ENCODE peak calls at places on chromosome X, in four cellular contexts. One of them, this sample, is unnamed.
A peak's percentile ranks its signal among the peaks of the same experiment; 100 is the strongest.

GRCh38 chrX:20060961-20061868 is 55.5 kb downstream of the MAP7D2 start:
- DNase-seq in GM12878: peak; percentile 53
- DNase-seq in K562: no peak
- DNase-seq in HepG2: no peak
- DNase-seq in this sample: no peak

GRCh38 chrX:38882894-38883620 is 81.8 kb downstream of the MID1IP1 start:
- DNase-seq in GM12878: no peak
- DNase-seq in K562: no peak
- DNase-seq in HepG2: no peak
- DNase-seq in this sample: no peak

GRCh38 chrX:77442728-77443127 is 4.5 kb upstream of the FGF16 start:
- DNase-seq in GM12878: no peak
- DNase-seq in K562: no peak
- DNase-seq in HepG2: peak; percentile 1
- DNase-seq in this sample: no peak

GRCh38 chrX:103276581-103277002 is at the start of gene TCEAL5:
- DNase-seq in GM12878: no peak
- DNase-seq in K562: no peak
- DNase-seq in HepG2: no peak
- DNase-seq in this sample: no peak

GRCh38 chrX:97295954-97296353 is 412.2 kb downstream of the RPA4 start:
- DNase-seq in GM12878: no peak
- DNase-seq in K562: no peak
- DNase-seq in HepG2: no peak
- DNase-seq in this sample: no peak

GRCh38 chrX:132592880-132593279 is 104.0 kb upstream of the MBNL3 start:
- DNase-seq in GM12878: no peak
- DNase-seq in K562: no peak
- DNase-seq in HepG2: peak; percentile 39
- DNase-seq in this sample: peak; percentile 39

GRCh38 chrX:50430917-50431316 is 39.7 kb downstream of the DGKK start:
- DNase-seq in GM12878: no peak
- DNase-seq in K562: no peak
- DNase-seq in HepG2: peak; percentile 41
- DNase-seq in this sample: no peak

GRCh38 chrX:18422325-18422724 is 3.1 kb upstream of the CDKL5 start:
- DNase-seq in GM12878: no peak
- DNase-seq in K562: no peak
- DNase-seq in HepG2: no peak
- DNase-seq in this sample: no peak

GRCh38 chrX:34406580-34406979 is 250.5 kb downstream of the TMEM47 start:
- DNase-seq in GM12878: no peak
- DNase-seq in K562: no peak
- DNase-seq in HepG2: no peak
- DNase-seq in this sample: no peak

GRCh38 chrX:139890991-139891700 is 41.7 kb downstream of the ATP11C start:
- DNase-seq in GM12878: no peak
- DNase-seq in K562: peak; percentile 44
- DNase-seq in HepG2: no peak
- DNase-seq in this sample: no peak

GRCh38 chrX:119238557-119238956 is 2.5 kb downstream of the PGRMC1 start:
- DNase-seq in GM12878: no peak
- DNase-seq in K562: peak; percentile 31
- DNase-seq in HepG2: no peak
- DNase-seq in this sample: no peak

GRCh38 chrX:70025464-70025863 is 24.3 kb downstream of the AWAT2 start:
- DNase-seq in GM12878: no peak
- DNase-seq in K562: no peak
- DNase-seq in HepG2: no peak
- DNase-seq in this sample: no peak

DNA sequence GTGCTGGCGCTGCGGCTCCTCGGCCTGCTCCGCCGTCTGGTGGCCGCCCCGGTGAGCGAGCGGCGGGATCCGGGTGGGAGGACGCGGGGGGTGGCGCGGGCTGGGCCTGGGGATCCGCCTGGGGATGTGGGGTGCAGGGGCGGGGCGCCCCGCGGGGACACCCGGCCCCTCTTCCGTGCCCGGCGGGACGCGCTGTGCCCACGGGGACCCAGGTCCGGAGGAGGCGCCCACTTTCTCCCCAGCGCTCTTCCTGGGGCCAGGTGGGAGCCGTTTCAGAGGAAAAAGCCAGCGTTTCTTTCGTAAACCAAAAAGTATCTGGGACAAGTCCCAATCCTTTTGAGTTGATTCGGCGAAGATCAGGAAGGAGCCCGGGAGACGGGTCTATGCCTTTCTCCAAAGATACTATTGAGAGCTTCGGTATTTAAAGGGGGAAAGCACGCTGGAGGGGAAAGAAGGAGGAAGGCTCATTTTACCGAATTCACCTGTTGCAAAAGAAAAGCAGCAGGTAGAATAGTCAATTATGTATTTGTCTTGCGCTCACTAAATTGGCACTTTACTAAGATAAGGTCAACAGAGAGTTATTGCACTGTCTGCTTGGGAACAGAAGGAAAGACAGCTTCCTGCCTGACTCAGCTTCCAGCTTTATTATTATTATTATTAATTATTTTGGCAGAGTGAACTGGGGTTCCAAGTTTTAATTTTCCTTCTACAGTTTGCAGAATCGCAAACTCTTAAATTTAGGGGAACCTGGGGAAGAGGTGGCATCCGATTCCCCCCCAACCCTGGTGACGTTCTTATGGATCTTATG is 81.5 kb upstream of the CD99 start:
- DNase-seq in GM12878: no peak
- DNase-seq in K562: peak; percentile 16
- DNase-seq in HepG2: no peak
- DNase-seq in this sample: no peak
- TF ChIP-seq BHLHE40 in GM12878: no peak
- TF ChIP-seq BHLHE40 in K562: no peak
- TF ChIP-seq BHLHE40 in HepG2: no peak
- TF ChIP-seq BHLHE40 in this sample: no peak

GRCh38 chrX:101550825-101551767 is 749 bp downstream of the ARMCX1 start:
- DNase-seq in GM12878: no peak
- DNase-seq in K562: peak; percentile 5
- DNase-seq in HepG2: no peak
- DNase-seq in this sample: no peak
- TF ChIP-seq SP1 in GM12878: no peak
- TF ChIP-seq SP1 in K562: no peak
- TF ChIP-seq SP1 in HepG2: no peak
- TF ChIP-seq SP1 in this sample: no peak

GRCh38 chrX:46904626-46905025 is 7.6 kb upstream of the JADE3 start:
- DNase-seq in GM12878: no peak
- DNase-seq in K562: no peak
- DNase-seq in HepG2: no peak
- DNase-seq in this sample: no peak

GRCh38 chrX:46898207-46898606 is 14.0 kb upstream of the JADE3 start:
- DNase-seq in GM12878: no peak
- DNase-seq in K562: no peak
- DNase-seq in HepG2: no peak
- DNase-seq in this sample: no peak

DNA sequence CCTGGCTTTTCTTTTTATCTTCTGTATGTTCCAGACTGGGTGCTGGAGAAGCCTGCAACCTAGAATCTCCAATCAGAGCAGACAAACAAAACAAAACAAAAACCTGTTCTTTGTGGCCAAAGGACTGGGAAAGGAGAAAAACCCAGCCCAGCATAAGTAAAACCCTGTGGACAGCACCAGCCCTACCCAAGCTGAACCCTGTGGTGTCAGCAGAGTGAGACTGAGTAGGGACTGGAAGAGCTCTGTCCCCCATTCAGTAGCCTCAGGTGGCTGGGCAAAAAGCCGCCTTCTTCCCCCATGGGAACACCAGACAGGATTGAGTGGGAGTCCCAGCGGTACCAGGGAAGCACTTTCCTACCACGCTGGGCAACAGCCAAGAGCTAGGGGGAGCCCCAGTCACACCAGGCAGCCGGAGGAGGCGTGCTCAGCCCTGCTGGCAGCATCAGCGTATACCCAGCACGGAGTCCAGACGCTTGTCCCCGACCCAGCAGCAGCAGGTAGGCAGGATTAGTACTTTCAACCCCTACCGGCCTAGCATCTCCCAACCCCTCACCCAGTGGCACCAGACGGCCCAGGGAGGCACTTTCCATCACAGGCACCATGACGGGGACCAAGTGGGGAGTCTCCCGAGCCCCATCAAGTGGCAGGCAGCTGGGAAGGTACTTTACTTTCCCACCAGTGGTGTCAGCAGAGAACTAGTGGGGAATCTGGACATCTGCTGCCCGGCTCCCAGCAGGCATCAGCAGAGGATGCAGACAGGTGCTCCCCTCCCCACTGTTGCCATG is 8.6 kb upstream of the JADE3 start:
- DNase-seq in GM12878: peak; percentile 48
- DNase-seq in K562: peak; percentile 49
- DNase-seq in HepG2: peak; percentile 69
- DNase-seq in this sample: peak; percentile 80
- TF ChIP-seq BHLHE40 in GM12878: no peak
- TF ChIP-seq BHLHE40 in K562: no peak
- TF ChIP-seq BHLHE40 in HepG2: no peak
- TF ChIP-seq BHLHE40 in this sample: no peak

GRCh38 chrX:7159132-7159861 is 11.3 kb upstream of the PUDP start:
- DNase-seq in GM12878: no peak
- DNase-seq in K562: no peak
- DNase-seq in HepG2: no peak
- DNase-seq in this sample: no peak
- TF ChIP-seq SP1 in GM12878: no peak
- TF ChIP-seq SP1 in K562: no peak
- TF ChIP-seq SP1 in HepG2: no peak
- TF ChIP-seq SP1 in this sample: no peak

GRCh38 chrX:68589372-68589753 is 58.1 kb upstream of the STARD8 start:
- DNase-seq in GM12878: no peak
- DNase-seq in K562: no peak
- DNase-seq in HepG2: no peak
- DNase-seq in this sample: no peak
- TF ChIP-seq BHLHE40 in GM12878: no peak
- TF ChIP-seq BHLHE40 in K562: no peak
- TF ChIP-seq BHLHE40 in HepG2: no peak
- TF ChIP-seq BHLHE40 in this sample: no peak

GRCh38 chrX:10197597-10198210 is 40.9 kb downstream of the CLCN4 start:
- DNase-seq in GM12878: no peak
- DNase-seq in K562: no peak
- DNase-seq in HepG2: no peak
- DNase-seq in this sample: no peak
- TF ChIP-seq SP1 in GM12878: no peak
- TF ChIP-seq SP1 in K562: no peak
- TF ChIP-seq SP1 in HepG2: no peak
- TF ChIP-seq SP1 in this sample: no peak

DNA sequence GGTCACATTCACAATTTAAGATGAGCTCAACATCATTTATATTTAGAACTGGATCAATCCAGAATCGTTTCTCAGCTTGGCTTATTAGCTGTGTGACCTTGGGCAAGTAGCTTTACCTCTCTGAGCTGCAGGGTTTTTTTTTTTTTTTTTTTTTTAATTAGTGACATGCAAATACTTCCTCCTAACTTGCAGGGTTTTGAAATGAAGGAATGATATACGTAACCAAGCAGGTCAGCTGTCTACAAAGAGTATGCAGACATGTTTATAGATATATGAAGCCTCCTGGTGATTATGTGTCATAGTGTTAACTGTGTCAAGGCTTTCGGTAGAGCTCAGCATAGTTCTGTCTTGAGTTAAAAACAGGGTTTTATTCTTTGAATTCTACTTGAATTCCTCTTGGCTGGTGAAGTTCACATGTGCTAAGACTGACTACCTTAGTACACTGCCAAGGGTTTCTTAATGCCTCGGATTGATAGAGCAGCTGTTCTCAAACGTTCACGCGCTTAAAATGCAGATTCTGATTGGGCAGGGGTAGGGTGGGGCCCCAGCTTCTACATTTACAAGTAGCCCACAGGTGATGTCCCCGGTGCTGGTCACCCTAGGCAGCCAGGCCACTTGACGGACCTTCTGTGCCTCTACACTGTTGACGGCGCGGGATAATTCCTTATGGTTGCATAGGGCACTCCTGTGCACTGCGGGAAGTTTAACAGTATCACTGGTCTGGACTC is 645 bp upstream of the STS start:
- DNase-seq in GM12878: no peak
- DNase-seq in K562: peak; percentile 43
- DNase-seq in HepG2: no peak
- DNase-seq in this sample: no peak
- TF ChIP-seq BHLHE40 in GM12878: no peak
- TF ChIP-seq BHLHE40 in K562: no peak
- TF ChIP-seq BHLHE40 in HepG2: no peak
- TF ChIP-seq BHLHE40 in this sample: no peak

DNA sequence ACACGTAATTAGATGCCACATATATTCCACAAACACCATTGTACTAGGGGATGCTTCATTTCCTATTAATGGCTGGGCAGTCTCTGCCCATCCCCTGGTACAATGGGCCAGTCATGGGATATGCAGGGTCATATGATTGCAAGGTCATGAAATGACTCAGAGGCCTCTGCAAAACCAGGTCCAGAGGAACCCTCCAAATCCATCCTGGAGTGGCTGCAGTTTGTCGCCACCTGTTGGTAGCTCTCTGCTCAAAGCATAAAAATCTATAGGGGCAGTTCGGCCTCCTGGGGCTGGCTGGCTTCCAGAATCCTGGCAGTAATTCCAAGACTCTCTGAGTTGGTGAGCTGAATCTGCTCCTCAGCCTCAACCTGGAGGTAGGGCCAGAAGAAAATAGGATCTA is 22.9 kb upstream of the PUDP start:
- DNase-seq in GM12878: no peak
- DNase-seq in K562: peak; percentile 64
- DNase-seq in HepG2: peak; percentile 29
- DNase-seq in this sample: peak; percentile 4
- TF ChIP-seq SP1 in GM12878: no peak
- TF ChIP-seq SP1 in K562: no peak
- TF ChIP-seq SP1 in HepG2: no peak
- TF ChIP-seq SP1 in this sample: no peak

DNA sequence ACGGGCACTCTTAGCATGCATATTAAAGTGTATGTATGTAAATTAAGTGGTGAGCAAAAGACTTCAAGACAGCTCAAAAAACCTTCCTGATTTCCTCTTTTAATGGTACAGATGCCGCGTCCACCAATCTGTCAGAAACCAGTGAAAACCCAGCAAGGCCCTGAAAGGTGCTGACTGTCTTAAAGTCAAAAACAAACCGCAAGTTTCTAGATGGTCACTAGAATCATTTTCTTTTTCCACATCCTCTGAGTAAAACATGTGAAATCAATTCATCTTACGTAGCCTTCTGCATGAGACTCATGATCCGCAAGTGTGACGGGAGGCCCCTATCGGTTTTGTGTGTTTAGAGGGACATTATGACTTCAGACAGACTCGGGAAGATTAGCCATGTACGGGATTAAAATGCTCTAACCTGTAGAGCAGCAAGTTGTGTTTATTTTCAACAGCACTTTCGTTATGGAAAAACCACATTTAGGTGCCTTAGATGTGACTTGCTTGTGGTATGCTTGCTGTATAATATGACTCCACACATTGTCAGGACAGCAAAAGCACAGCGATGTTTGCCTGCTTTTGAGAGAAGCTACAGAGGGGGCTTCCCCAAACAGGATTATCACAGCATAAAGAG is 88.2 kb upstream of the STS start:
- DNase-seq in GM12878: peak; percentile 89
- DNase-seq in K562: no peak
- DNase-seq in HepG2: no peak
- DNase-seq in this sample: no peak
- TF ChIP-seq BHLHE40 in GM12878: peak; percentile 94
- TF ChIP-seq BHLHE40 in K562: no peak
- TF ChIP-seq BHLHE40 in HepG2: no peak
- TF ChIP-seq BHLHE40 in this sample: no peak

This sample was measured in HEK293T.